ENCODE peak calls at places on chromosomes 6 and 20, in ten cellular contexts. F is progenitor cell of endocrine pancreas, M is HepG2, J is IMR-90, P is fibroblast of pulmonary artery, B is cardiac fibroblast, E is neural crest cell, I is fibroblast of lung, D is upper lobe of left lung, S is bronchial epithelial cell. A is an unnamed sample.

GRCh38 chr6:161273356-161273751 is 507 bp downstream of the AGPAT4 start:
- DNase-seq in P (peak), F (no peak), M (no peak), I (peak), J (peak), B (peak), E (peak), S (peak), D (no peak), A (no peak)

GRCh38 chr20:37342231-37343177 is 3.4 kb upstream of the SRC start:
- DNase-seq in S (no peak), P (no peak), E (no peak), B (no peak), F (no peak), M (peak), I (no peak), J (no peak), D (no peak), A (no peak)

GRCh38 chr6:10526156-10526555 is 5.0 kb downstream of the GCNT2 start:
- DNase-seq in P (no peak), M (no peak), J (no peak), I (peak), E (no peak), D (no peak), F (no peak), B (no peak), S (peak), A (no peak)

GRCh38 chr6:99110004-99110403 is 162.3 kb upstream of the FBXL4 start:
- DNase-seq in P (no peak), E (no peak), D (no peak), J (no peak), B (no peak), S (no peak), F (no peak), M (no peak), I (no peak), A (no peak)

GRCh38 chr6:128731249-128732165 is 151.4 kb upstream of the LAMA2 start:
- DNase-seq in P (peak), B (peak), I (peak), F (no peak), M (peak), D (no peak), J (peak), E (peak), S (peak), A (peak)

GRCh38 chr20:11080776-11081406 is 407.1 kb upstream of the JAG1 start:
- DNase-seq in B (peak), I (no peak), S (peak), J (peak), D (no peak), F (no peak), P (peak), M (no peak), E (no peak), A (no peak)

GRCh38 chr20:13819885-13820645 is 35.2 kb downstream of the NDUFAF5 start:
- DNase-seq in I (peak), B (peak), E (no peak), J (peak), S (peak), D (no peak), M (peak), P (peak), F (no peak), A (peak)

GRCh38 chr6:19417713-19418112 is 419.5 kb upstream of the ID4 start:
- DNase-seq in F (no peak), S (peak), J (peak), D (no peak), B (peak), I (peak), E (no peak), M (no peak), P (peak), A (no peak)

GRCh38 chr6:148874698-148875293 is 128.0 kb downstream of the UST start:
- DNase-seq in M (no peak), B (peak), D (no peak), S (peak), P (peak), E (no peak), J (no peak), F (no peak), I (peak), A (no peak)

GRCh38 chr20:32343438-32343837 is 14.7 kb upstream of the ASXL1 start:
- DNase-seq in F (no peak), M (no peak), D (peak), I (peak), E (no peak), J (peak), S (peak), B (peak), P (peak), A (no peak)

GRCh38 chr6:19662911-19663310 is 174.3 kb upstream of the ID4 start:
- DNase-seq in E (no peak), I (no peak), D (no peak), P (no peak), S (no peak), M (no peak), J (no peak), B (no peak), F (no peak), A (no peak)

GRCh38 chr6:104256547-104257144 is 603.1 kb downstream of the HACE1 start:
- DNase-seq in S (no peak), D (peak), I (no peak), F (no peak), B (no peak), J (no peak), P (no peak), M (no peak), E (no peak), A (no peak)

GRCh38 chr6:85923013-85923430 is 280.3 kb upstream of the SYNCRIP start:
- DNase-seq in M (peak), J (peak), I (peak), P (peak), S (peak), F (peak), B (peak), E (peak), D (no peak), A (peak)

GRCh38 chr6:4179960-4180652 is 44.7 kb upstream of the ECI2 start:
- DNase-seq in I (peak), S (no peak), F (no peak), M (no peak), D (no peak), B (no peak), E (no peak), P (no peak), J (peak), A (no peak)

GRCh38 chr6:123338394-123338793 is 298.4 kb downstream of the TRDN start:
- DNase-seq in E (no peak), F (no peak), B (no peak), D (no peak), J (no peak), P (no peak), I (no peak), S (no peak), M (no peak), A (no peak)

GRCh38 chr6:109740787-109741186 is 49.7 kb downstream of the FIG4 start:
- DNase-seq in P (no peak), B (no peak), I (no peak), M (no peak), D (peak), F (no peak), E (no peak), S (no peak), J (no peak), A (no peak)

GRCh38 chr6:157089851-157090250 is 233.5 kb downstream of the TMEM242 start:
- DNase-seq in I (no peak), F (no peak), M (no peak), J (no peak), B (no peak), P (no peak), D (no peak), E (no peak), S (no peak), A (no peak)

GRCh38 chr6:7258231-7258763 is 54.7 kb downstream of the SSR1 start:
- DNase-seq in M (no peak), F (no peak), I (no peak), P (no peak), S (no peak), D (no peak), E (no peak), J (no peak), B (no peak), A (no peak)

GRCh38 chr6:11921017-11921438 is 91.1 kb upstream of the HIVEP1 start:
- DNase-seq in S (peak), B (peak), D (no peak), E (no peak), F (no peak), I (peak), M (no peak), P (peak), J (peak), A (no peak)

GRCh38 chr20:54215157-54215789 is 7.4 kb downstream of the PFDN4 start:
- DNase-seq in B (no peak), E (no peak), F (no peak), S (no peak), J (no peak), D (no peak), P (no peak), I (no peak), M (no peak), A (no peak)

GRCh38 chr6:107318100-107318736 is 141.1 kb downstream of the PDSS2 start:
- DNase-seq in J (peak), D (peak), M (peak), B (peak), S (peak), I (peak), E (peak), F (no peak), P (peak), A (peak)

GRCh38 chr6:83153958-83154357 is 39.1 kb downstream of the PGM3 start:
- DNase-seq in S (no peak), B (peak), P (peak), J (peak), M (no peak), E (no peak), F (no peak), I (peak), D (no peak), A (no peak)

GRCh38 chr20:56157530-56158203 is 90.9 kb upstream of the MC3R start:
- DNase-seq in P (no peak), B (no peak), S (no peak), J (no peak), D (no peak), I (no peak), M (no peak), E (no peak), F (no peak), A (no peak)

GRCh38 chr6:14028631-14029030 is 88.9 kb upstream of the CD83 start:
- DNase-seq in F (no peak), E (no peak), B (no peak), M (no peak), S (no peak), I (no peak), J (no peak), P (no peak), D (no peak), A (no peak)

GRCh38 chr6:15462717-15463525 is 199.9 kb downstream of the DTNBP1 start:
- DNase-seq in P (peak), E (no peak), F (no peak), D (no peak), B (peak), M (no peak), J (peak), S (no peak), I (peak), A (no peak)

GRCh38 chr6:154882107-154882506 is 113.0 kb upstream of the TIAM2 start:
- DNase-seq in J (peak), F (no peak), B (no peak), E (no peak), D (no peak), P (peak), I (peak), M (no peak), S (peak), A (no peak)

GRCh38 chr6:168414696-168415095 is 26.3 kb upstream of the SMOC2 start:
- DNase-seq in F (no peak), J (no peak), I (peak), B (peak), D (no peak), M (no peak), E (no peak), S (no peak), P (peak), A (no peak)

GRCh38 chr20:44010162-44010704 is 95.6 kb downstream of the TOX2 start:
- DNase-seq in D (no peak), P (no peak), I (no peak), M (no peak), E (no peak), F (no peak), J (no peak), S (no peak), B (no peak), A (no peak)
- TF ChIP-seq CTCF in D (no peak), P (no peak), I (no peak), M (no peak), E (no peak), F (no peak), J (no peak), S (no peak), B (no peak), A (no peak)

DNA sequence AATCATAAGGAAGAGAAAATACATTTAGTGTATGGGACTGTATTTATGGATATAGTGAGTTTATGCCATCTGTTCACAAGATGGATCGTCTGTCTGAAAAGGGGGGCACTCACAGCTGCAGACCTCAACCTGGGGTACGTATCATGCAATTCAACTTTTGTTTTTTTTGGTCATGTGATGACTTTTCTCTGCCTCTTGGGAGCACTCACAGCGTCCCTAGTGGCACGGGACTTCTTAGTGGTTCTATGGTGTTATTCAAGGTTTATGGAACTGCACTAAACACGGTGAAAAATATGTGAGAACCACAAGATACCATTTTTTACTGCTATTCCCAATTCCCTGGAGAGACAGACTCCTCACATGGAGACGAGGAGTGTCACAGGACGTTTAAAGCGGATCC is 60.4 kb upstream of the MPC1 start:
- DNase-seq in B (no peak), P (no peak), S (no peak), D (no peak), F (no peak), E (no peak), I (no peak), M (no peak), J (no peak), A (no peak)
- TF ChIP-seq CTCF in B (no peak), P (no peak), S (no peak), D (no peak), F (no peak), E (no peak), I (peak), M (no peak), J (no peak), A (no peak)

GRCh38 chr6:32195902-32196681 is 3.6 kb upstream of the GPSM3 start:
- DNase-seq in F (peak), E (peak), B (peak), M (peak), P (peak), S (peak), J (peak), I (peak), D (peak), A (peak)

GRCh38 chr6:32194825-32195651 is 2.6 kb upstream of the GPSM3 start:
- DNase-seq in S (peak), D (no peak), J (peak), M (no peak), F (no peak), P (peak), E (peak), I (peak), B (peak), A (no peak)

GRCh38 chr6:32196682-32197616 is 4.5 kb upstream of the GPSM3 start:
- DNase-seq in I (peak), D (no peak), B (peak), J (peak), M (no peak), P (peak), E (no peak), F (no peak), S (no peak), A (no peak)

GRCh38 chr6:32194388-32194787 is 1.9 kb upstream of the GPSM3 start:
- DNase-seq in S (no peak), J (no peak), D (no peak), B (no peak), P (no peak), E (no peak), F (no peak), M (no peak), I (no peak), A (no peak)

GRCh38 chr6:32195652-32195901 is 3.1 kb upstream of the GPSM3 start:
- DNase-seq in F (peak), E (peak), D (peak), P (peak), S (peak), I (peak), J (peak), B (peak), M (peak), A (peak)
- TF ChIP-seq CTCF in F (peak), E (peak), D (peak), P (peak), S (peak), I (peak), J (peak), B (peak), M (peak), A (peak)

GRCh38 chr6:165628955-165629354 is 34.1 kb downstream of the PDE10A start:
- DNase-seq in F (no peak), P (no peak), I (no peak), S (no peak), J (no peak), E (no peak), D (no peak), B (no peak), M (no peak), A (no peak)
- TF ChIP-seq CTCF in F (no peak), P (no peak), I (no peak), S (no peak), J (no peak), E (no peak), D (no peak), B (no peak), M (no peak), A (no peak)

GRCh38 chr6:116396451-116396850 is 25.7 kb downstream of the DSE start:
- DNase-seq in S (no peak), D (no peak), E (no peak), J (no peak), M (no peak), B (no peak), P (no peak), F (no peak), I (peak), A (no peak)

GRCh38 chr6:116395647-116396046 is 24.9 kb downstream of the DSE start:
- DNase-seq in B (no peak), P (no peak), J (no peak), F (no peak), S (no peak), D (no peak), M (no peak), E (no peak), I (no peak), A (no peak)

GRCh38 chr6:116390571-116390970 is 19.8 kb downstream of the DSE start:
- DNase-seq in D (no peak), P (no peak), S (no peak), F (no peak), B (no peak), I (no peak), J (no peak), E (no peak), M (no peak), A (no peak)

GRCh38 chr6:116392158-116393032 is 21.6 kb downstream of the DSE start:
- DNase-seq in J (peak), D (no peak), S (peak), M (no peak), I (peak), E (no peak), P (peak), B (peak), F (no peak), A (no peak)

DNA sequence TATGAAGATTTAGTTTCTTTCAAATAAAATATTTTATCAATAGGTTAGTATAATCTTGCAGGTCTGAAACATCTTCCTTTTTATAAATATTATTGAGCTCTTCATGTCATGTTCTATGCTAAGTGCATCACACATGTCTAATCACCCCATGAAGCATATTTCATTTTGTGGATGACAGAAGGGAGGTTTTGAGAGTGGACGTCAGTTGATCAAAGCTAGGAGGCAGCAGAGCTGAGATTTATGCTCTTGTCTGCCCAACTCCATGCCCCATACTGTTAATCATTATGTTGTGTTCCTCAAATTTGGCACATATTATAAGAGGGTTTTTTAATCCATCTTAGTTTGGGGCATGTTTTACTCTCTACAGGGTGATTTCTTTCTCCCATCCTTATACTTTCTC is 22.7 kb downstream of the DSE start:
- DNase-seq in S (no peak), I (no peak), F (no peak), M (no peak), J (no peak), D (no peak), E (no peak), P (no peak), B (no peak), A (no peak)
- TF ChIP-seq CTCF in S (no peak), I (peak), F (no peak), M (no peak), J (peak), D (no peak), E (no peak), P (peak), B (peak), A (no peak)